ENCODE peak calls at places on chromosomes 2 and 18, in five cellular contexts. One of them, this sample, is unnamed.

GRCh38 chr2:69804416-69804815 is 25.0 kb upstream of the GMCL1 start:
- DNase-seq in left ventricle myocardium inferior: no peak
- DNase-seq in activated CD4-positive, CD25-positive, alpha-beta regulatory T cell treated with anti-CD3 and anti-CD28 coated beads, Interleukin-2, amount 50 U/mL, for 16 hours: no peak
- DNase-seq in NCI-H1105: no peak
- DNase-seq in sigmoid colon: no peak
- DNase-seq in this sample: no peak

GRCh38 chr2:7825591-7826312 is 856.1 kb upstream of the ID2 start:
- DNase-seq in NCI-H1105: no peak
- DNase-seq in left ventricle myocardium inferior: no peak
- DNase-seq in activated CD4-positive, CD25-positive, alpha-beta regulatory T cell treated with anti-CD3 and anti-CD28 coated beads, Interleukin-2, amount 50 U/mL, for 16 hours: no peak
- DNase-seq in sigmoid colon: no peak
- DNase-seq in this sample: peak; percentile 97

GRCh38 chr2:31248139-31248538 is 14.2 kb downstream of the EHD3 start:
- DNase-seq in activated CD4-positive, CD25-positive, alpha-beta regulatory T cell treated with anti-CD3 and anti-CD28 coated beads, Interleukin-2, amount 50 U/mL, for 16 hours: no peak
- DNase-seq in left ventricle myocardium inferior: no peak
- DNase-seq in NCI-H1105: no peak
- DNase-seq in sigmoid colon: no peak
- DNase-seq in this sample: no peak

GRCh38 chr2:235749121-235749780 is 255.4 kb downstream of the AGAP1 start:
- DNase-seq in activated CD4-positive, CD25-positive, alpha-beta regulatory T cell treated with anti-CD3 and anti-CD28 coated beads, Interleukin-2, amount 50 U/mL, for 16 hours: no peak
- DNase-seq in left ventricle myocardium inferior: no peak
- DNase-seq in NCI-H1105: no peak
- DNase-seq in sigmoid colon: no peak
- DNase-seq in this sample: peak; percentile 55

GRCh38 chr18:5628512-5629255 is 84.9 kb upstream of the EPB41L3 start:
- DNase-seq in NCI-H1105: no peak
- DNase-seq in left ventricle myocardium inferior: peak; percentile 41
- DNase-seq in activated CD4-positive, CD25-positive, alpha-beta regulatory T cell treated with anti-CD3 and anti-CD28 coated beads, Interleukin-2, amount 50 U/mL, for 16 hours: no peak
- DNase-seq in sigmoid colon: peak; percentile 84
- DNase-seq in this sample: peak; percentile 29

GRCh38 chr2:20443276-20443920 is 3.5 kb upstream of the RHOB start:
- DNase-seq in left ventricle myocardium inferior: no peak
- DNase-seq in NCI-H1105: peak; percentile 15
- DNase-seq in sigmoid colon: peak; percentile 79
- DNase-seq in activated CD4-positive, CD25-positive, alpha-beta regulatory T cell treated with anti-CD3 and anti-CD28 coated beads, Interleukin-2, amount 50 U/mL, for 16 hours: no peak
- DNase-seq in this sample: no peak

GRCh38 chr2:39664478-39664877 is 1.2 kb upstream of the TMEM178A start:
- DNase-seq in activated CD4-positive, CD25-positive, alpha-beta regulatory T cell treated with anti-CD3 and anti-CD28 coated beads, Interleukin-2, amount 50 U/mL, for 16 hours: no peak
- DNase-seq in sigmoid colon: no peak
- DNase-seq in left ventricle myocardium inferior: no peak
- DNase-seq in NCI-H1105: no peak
- DNase-seq in this sample: no peak

GRCh38 chr2:25132296-25132630 is 36.1 kb downstream of the POMC start:
- DNase-seq in activated CD4-positive, CD25-positive, alpha-beta regulatory T cell treated with anti-CD3 and anti-CD28 coated beads, Interleukin-2, amount 50 U/mL, for 16 hours: no peak
- DNase-seq in left ventricle myocardium inferior: no peak
- DNase-seq in sigmoid colon: no peak
- DNase-seq in NCI-H1105: no peak
- DNase-seq in this sample: no peak

GRCh38 chr2:55420901-55421300 is 1.2 kb upstream of the CCDC88A start:
- DNase-seq in left ventricle myocardium inferior: no peak
- DNase-seq in NCI-H1105: no peak
- DNase-seq in activated CD4-positive, CD25-positive, alpha-beta regulatory T cell treated with anti-CD3 and anti-CD28 coated beads, Interleukin-2, amount 50 U/mL, for 16 hours: no peak
- DNase-seq in sigmoid colon: no peak
- DNase-seq in this sample: no peak

GRCh38 chr2:67840460-67841068 is 222.2 kb downstream of the C1D start:
- DNase-seq in left ventricle myocardium inferior: peak; percentile 50
- DNase-seq in NCI-H1105: peak; percentile 31
- DNase-seq in activated CD4-positive, CD25-positive, alpha-beta regulatory T cell treated with anti-CD3 and anti-CD28 coated beads, Interleukin-2, amount 50 U/mL, for 16 hours: no peak
- DNase-seq in sigmoid colon: peak; percentile 85
- DNase-seq in this sample: peak; percentile 50

GRCh38 chr2:100041946-100042345 is 100.4 kb downstream of the AFF3 start:
- DNase-seq in NCI-H1105: no peak
- DNase-seq in left ventricle myocardium inferior: no peak
- DNase-seq in sigmoid colon: no peak
- DNase-seq in activated CD4-positive, CD25-positive, alpha-beta regulatory T cell treated with anti-CD3 and anti-CD28 coated beads, Interleukin-2, amount 50 U/mL, for 16 hours: no peak
- DNase-seq in this sample: no peak

GRCh38 chr2:152350155-152350679 is 15.2 kb downstream of the FMNL2 start:
- DNase-seq in NCI-H1105: no peak
- DNase-seq in activated CD4-positive, CD25-positive, alpha-beta regulatory T cell treated with anti-CD3 and anti-CD28 coated beads, Interleukin-2, amount 50 U/mL, for 16 hours: no peak
- DNase-seq in sigmoid colon: no peak
- DNase-seq in left ventricle myocardium inferior: no peak
- DNase-seq in this sample: no peak

GRCh38 chr18:69758458-69758857 is 189.2 kb downstream of the CD226 start:
- DNase-seq in left ventricle myocardium inferior: no peak
- DNase-seq in activated CD4-positive, CD25-positive, alpha-beta regulatory T cell treated with anti-CD3 and anti-CD28 coated beads, Interleukin-2, amount 50 U/mL, for 16 hours: no peak
- DNase-seq in NCI-H1105: no peak
- DNase-seq in sigmoid colon: no peak
- DNase-seq in this sample: peak; percentile 77

GRCh38 chr2:172849519-172850217 is 114.0 kb downstream of the RAPGEF4 start:
- DNase-seq in NCI-H1105: no peak
- DNase-seq in sigmoid colon: no peak
- DNase-seq in left ventricle myocardium inferior: no peak
- DNase-seq in activated CD4-positive, CD25-positive, alpha-beta regulatory T cell treated with anti-CD3 and anti-CD28 coated beads, Interleukin-2, amount 50 U/mL, for 16 hours: no peak
- DNase-seq in this sample: no peak

GRCh38 chr2:8926356-8926755 is 77.1 kb downstream of the MBOAT2 start:
- DNase-seq in activated CD4-positive, CD25-positive, alpha-beta regulatory T cell treated with anti-CD3 and anti-CD28 coated beads, Interleukin-2, amount 50 U/mL, for 16 hours: no peak
- DNase-seq in NCI-H1105: no peak
- DNase-seq in sigmoid colon: no peak
- DNase-seq in left ventricle myocardium inferior: no peak
- DNase-seq in this sample: no peak

GRCh38 chr2:67515538-67515937 is 118.4 kb downstream of the ETAA1 start:
- DNase-seq in sigmoid colon: no peak
- DNase-seq in left ventricle myocardium inferior: no peak
- DNase-seq in activated CD4-positive, CD25-positive, alpha-beta regulatory T cell treated with anti-CD3 and anti-CD28 coated beads, Interleukin-2, amount 50 U/mL, for 16 hours: no peak
- DNase-seq in NCI-H1105: no peak
- DNase-seq in this sample: no peak

GRCh38 chr18:23864620-23865019 is 149.9 kb upstream of the TTC39C start:
- DNase-seq in left ventricle myocardium inferior: no peak
- DNase-seq in activated CD4-positive, CD25-positive, alpha-beta regulatory T cell treated with anti-CD3 and anti-CD28 coated beads, Interleukin-2, amount 50 U/mL, for 16 hours: no peak
- DNase-seq in sigmoid colon: no peak
- DNase-seq in NCI-H1105: no peak
- DNase-seq in this sample: no peak